ENCODE peak calls at places on chromosome 22, in nine cellular contexts. One of them, this sample, is unnamed.

GRCh38 chr22:38257170-38257569 is 15.6 kb downstream of the TMEM184B start:
- DNase-seq in ascending aorta: no peak
- DNase-seq in CD4-positive, CD25-positive, alpha-beta regulatory T cell: no peak
- DNase-seq in spleen: no peak
- DNase-seq in heart left ventricle: no peak
- DNase-seq in prostate gland: no peak
- DNase-seq in colonic mucosa: no peak
- DNase-seq in SJSA1: no peak
- DNase-seq in left lung: no peak
- DNase-seq in this sample: no peak

GRCh38 chr22:46169628-46170027 is 19.3 kb downstream of the PPARA start:
- DNase-seq in left lung: no peak
- DNase-seq in SJSA1: no peak
- DNase-seq in CD4-positive, CD25-positive, alpha-beta regulatory T cell: no peak
- DNase-seq in prostate gland: no peak
- DNase-seq in spleen: no peak
- DNase-seq in heart left ventricle: no peak
- DNase-seq in colonic mucosa: no peak
- DNase-seq in ascending aorta: no peak
- DNase-seq in this sample: no peak

GRCh38 chr22:37749223-37749622 is 52.4 kb downstream of the TRIOBP start:
- DNase-seq in prostate gland: peak; percentile 83
- DNase-seq in heart left ventricle: no peak
- DNase-seq in colonic mucosa: no peak
- DNase-seq in left lung: peak; percentile 79
- DNase-seq in spleen: no peak
- DNase-seq in SJSA1: no peak
- DNase-seq in ascending aorta: no peak
- DNase-seq in CD4-positive, CD25-positive, alpha-beta regulatory T cell: no peak
- DNase-seq in this sample: peak; percentile 91

GRCh38 chr22:36425977-36426523 is 38.3 kb upstream of the MYH9 start:
- DNase-seq in prostate gland: no peak
- DNase-seq in left lung: peak; percentile 63
- DNase-seq in CD4-positive, CD25-positive, alpha-beta regulatory T cell: no peak
- DNase-seq in SJSA1: no peak
- DNase-seq in ascending aorta: no peak
- DNase-seq in colonic mucosa: peak; percentile 44
- DNase-seq in heart left ventricle: peak; percentile 80
- DNase-seq in spleen: peak; percentile 85
- DNase-seq in this sample: no peak

GRCh38 chr22:35915477-35916013 is 113.1 kb downstream of the RBFOX2 start:
- DNase-seq in SJSA1: peak; percentile 37
- DNase-seq in prostate gland: no peak
- DNase-seq in CD4-positive, CD25-positive, alpha-beta regulatory T cell: no peak
- DNase-seq in colonic mucosa: no peak
- DNase-seq in ascending aorta: no peak
- DNase-seq in heart left ventricle: no peak
- DNase-seq in left lung: no peak
- DNase-seq in spleen: no peak
- DNase-seq in this sample: no peak

GRCh38 chr22:38655532-38656255 is 498 bp downstream of the FAM227A start:
- DNase-seq in heart left ventricle: no peak
- DNase-seq in ascending aorta: no peak
- DNase-seq in colonic mucosa: no peak
- DNase-seq in spleen: no peak
- DNase-seq in CD4-positive, CD25-positive, alpha-beta regulatory T cell: no peak
- DNase-seq in SJSA1: no peak
- DNase-seq in left lung: no peak
- DNase-seq in prostate gland: no peak
- DNase-seq in this sample: no peak

GRCh38 chr22:36612458-36612857 is 83.5 kb upstream of the EIF3D start:
- DNase-seq in prostate gland: no peak
- DNase-seq in colonic mucosa: no peak
- DNase-seq in spleen: no peak
- DNase-seq in ascending aorta: no peak
- DNase-seq in heart left ventricle: no peak
- DNase-seq in CD4-positive, CD25-positive, alpha-beta regulatory T cell: no peak
- DNase-seq in SJSA1: no peak
- DNase-seq in left lung: no peak
- DNase-seq in this sample: no peak

GRCh38 chr22:34344702-34345101 is 424.4 kb upstream of the LARGE1 start:
- DNase-seq in CD4-positive, CD25-positive, alpha-beta regulatory T cell: no peak
- DNase-seq in spleen: no peak
- DNase-seq in colonic mucosa: no peak
- DNase-seq in prostate gland: no peak
- DNase-seq in ascending aorta: no peak
- DNase-seq in SJSA1: no peak
- DNase-seq in heart left ventricle: no peak
- DNase-seq in left lung: no peak
- DNase-seq in this sample: no peak

GRCh38 chr22:43819691-43820670 is 7.9 kb upstream of the EFCAB6 start:
- DNase-seq in prostate gland: no peak
- DNase-seq in ascending aorta: peak; percentile 50
- DNase-seq in CD4-positive, CD25-positive, alpha-beta regulatory T cell: no peak
- DNase-seq in left lung: no peak
- DNase-seq in SJSA1: no peak
- DNase-seq in colonic mucosa: no peak
- DNase-seq in heart left ventricle: peak; percentile 13
- DNase-seq in spleen: no peak
- DNase-seq in this sample: no peak

GRCh38 chr22:40176921-40177737 is 596 bp upstream of the TNRC6B start:
- DNase-seq in CD4-positive, CD25-positive, alpha-beta regulatory T cell: peak; percentile 65
- DNase-seq in SJSA1: peak; percentile 72
- DNase-seq in ascending aorta: peak; percentile 76
- DNase-seq in left lung: peak; percentile 47
- DNase-seq in colonic mucosa: peak; percentile 77
- DNase-seq in prostate gland: peak; percentile 69
- DNase-seq in heart left ventricle: no peak
- DNase-seq in spleen: peak; percentile 78
- DNase-seq in this sample: no peak

GRCh38 chr22:37121887-37122591 is 12.5 kb upstream of the TMPRSS6 start:
- DNase-seq in SJSA1: peak; percentile 52
- DNase-seq in spleen: peak; percentile 89
- DNase-seq in heart left ventricle: no peak
- DNase-seq in CD4-positive, CD25-positive, alpha-beta regulatory T cell: peak; percentile 88
- DNase-seq in prostate gland: peak; percentile 40
- DNase-seq in left lung: peak; percentile 62
- DNase-seq in colonic mucosa: peak; percentile 41
- DNase-seq in ascending aorta: peak; percentile 75
- DNase-seq in this sample: no peak

GRCh38 chr22:43171607-43172006 is 15.3 kb downstream of the TTLL12 start:
- DNase-seq in left lung: no peak
- DNase-seq in CD4-positive, CD25-positive, alpha-beta regulatory T cell: no peak
- DNase-seq in colonic mucosa: peak; percentile 94
- DNase-seq in heart left ventricle: no peak
- DNase-seq in ascending aorta: no peak
- DNase-seq in spleen: peak; percentile 42
- DNase-seq in SJSA1: no peak
- DNase-seq in prostate gland: no peak
- DNase-seq in this sample: no peak

GRCh38 chr22:37567991-37568390 is 7.7 kb downstream of the CDC42EP1 start:
- DNase-seq in heart left ventricle: no peak
- DNase-seq in SJSA1: no peak
- DNase-seq in prostate gland: no peak
- DNase-seq in CD4-positive, CD25-positive, alpha-beta regulatory T cell: no peak
- DNase-seq in ascending aorta: no peak
- DNase-seq in spleen: no peak
- DNase-seq in left lung: no peak
- DNase-seq in colonic mucosa: no peak
- DNase-seq in this sample: no peak

GRCh38 chr22:38469306-38469781 is 1.4 kb downstream of the KDELR3 start:
- DNase-seq in prostate gland: no peak
- DNase-seq in left lung: no peak
- DNase-seq in colonic mucosa: no peak
- DNase-seq in ascending aorta: no peak
- DNase-seq in spleen: peak; percentile 39
- DNase-seq in SJSA1: no peak
- DNase-seq in CD4-positive, CD25-positive, alpha-beta regulatory T cell: no peak
- DNase-seq in heart left ventricle: no peak
- DNase-seq in this sample: no peak

GRCh38 chr22:47457509-47458300 is 695.3 kb downstream of the TBC1D22A start:
- DNase-seq in ascending aorta: no peak
- DNase-seq in left lung: no peak
- DNase-seq in SJSA1: no peak
- DNase-seq in CD4-positive, CD25-positive, alpha-beta regulatory T cell: no peak
- DNase-seq in heart left ventricle: no peak
- DNase-seq in colonic mucosa: peak; percentile 2
- DNase-seq in prostate gland: no peak
- DNase-seq in spleen: no peak
- DNase-seq in this sample: peak; percentile 9
- H3K9me3 ChIP-seq in ascending aorta: no peaks in the 10 kb centered on the region
- H3K9me3 ChIP-seq in left lung: peaks cover 20% of the 10 kb centered on the region
- H3K9me3 ChIP-seq in SJSA1: no peaks in the 10 kb centered on the region
- H3K9me3 ChIP-seq in CD4-positive, CD25-positive, alpha-beta regulatory T cell: no peaks in the 10 kb centered on the region
- H3K9me3 ChIP-seq in heart left ventricle: no peaks in the 10 kb centered on the region
- H3K9me3 ChIP-seq in colonic mucosa: no peaks in the 10 kb centered on the region
- H3K9me3 ChIP-seq in prostate gland: no peaks in the 10 kb centered on the region
- H3K9me3 ChIP-seq in spleen: peaks cover 25% of the 10 kb centered on the region
- H3K9me3 ChIP-seq in this sample: peaks cover 8% of the 10 kb centered on the region

GRCh38 chr22:23223566-23224317 is 43.4 kb downstream of the BCR start:
- DNase-seq in spleen: peak; percentile 85
- DNase-seq in CD4-positive, CD25-positive, alpha-beta regulatory T cell: no peak
- DNase-seq in colonic mucosa: peak; percentile 48
- DNase-seq in SJSA1: no peak
- DNase-seq in ascending aorta: no peak
- DNase-seq in left lung: no peak
- DNase-seq in heart left ventricle: no peak
- DNase-seq in prostate gland: no peak
- DNase-seq in this sample: no peak

GRCh38 chr22:23222875-23223565 is 42.7 kb downstream of the BCR start:
- DNase-seq in spleen: no peak
- DNase-seq in ascending aorta: no peak
- DNase-seq in colonic mucosa: no peak
- DNase-seq in left lung: no peak
- DNase-seq in CD4-positive, CD25-positive, alpha-beta regulatory T cell: no peak
- DNase-seq in SJSA1: no peak
- DNase-seq in prostate gland: no peak
- DNase-seq in heart left ventricle: no peak
- DNase-seq in this sample: no peak

GRCh38 chr22:23220485-23221350 is 40.4 kb downstream of the BCR start:
- DNase-seq in spleen: peak; percentile 87
- DNase-seq in prostate gland: no peak
- DNase-seq in left lung: no peak
- DNase-seq in colonic mucosa: peak; percentile 64
- DNase-seq in SJSA1: no peak
- DNase-seq in CD4-positive, CD25-positive, alpha-beta regulatory T cell: no peak
- DNase-seq in ascending aorta: peak; percentile 78
- DNase-seq in heart left ventricle: no peak
- DNase-seq in this sample: no peak

GRCh38 chr22:23221351-23221804 is 41.1 kb downstream of the BCR start:
- DNase-seq in ascending aorta: no peak
- DNase-seq in heart left ventricle: no peak
- DNase-seq in CD4-positive, CD25-positive, alpha-beta regulatory T cell: no peak
- DNase-seq in colonic mucosa: no peak
- DNase-seq in SJSA1: no peak
- DNase-seq in spleen: peak; percentile 24
- DNase-seq in left lung: no peak
- DNase-seq in prostate gland: no peak
- DNase-seq in this sample: no peak

GRCh38 chr22:23222033-23222840 is 41.9 kb downstream of the BCR start:
- DNase-seq in ascending aorta: no peak
- DNase-seq in heart left ventricle: no peak
- DNase-seq in prostate gland: no peak
- DNase-seq in left lung: no peak
- DNase-seq in spleen: peak; percentile 52
- DNase-seq in colonic mucosa: no peak
- DNase-seq in SJSA1: no peak
- DNase-seq in CD4-positive, CD25-positive, alpha-beta regulatory T cell: no peak
- DNase-seq in this sample: no peak
- H3K4me1 ChIP-seq in ascending aorta: peaks cover 84% of the 10 kb centered on the region
- H3K4me1 ChIP-seq in heart left ventricle: peaks cover 93% of the 10 kb centered on the region
- H3K4me1 ChIP-seq in prostate gland: peaks cover 7% of the 10 kb centered on the region
- H3K4me1 ChIP-seq in left lung: peaks cover 73% of the 10 kb centered on the region
- H3K4me1 ChIP-seq in spleen: peaks cover 54% of the 10 kb centered on the region
- H3K4me1 ChIP-seq in colonic mucosa: peaks cover 54% of the 10 kb centered on the region
- H3K4me1 ChIP-seq in SJSA1: peaks cover 67% of the 10 kb centered on the region
- H3K4me1 ChIP-seq in CD4-positive, CD25-positive, alpha-beta regulatory T cell: peaks cover 56% of the 10 kb centered on the region
- H3K4me1 ChIP-seq in this sample: peaks cover 10% of the 10 kb centered on the region

DNA sequence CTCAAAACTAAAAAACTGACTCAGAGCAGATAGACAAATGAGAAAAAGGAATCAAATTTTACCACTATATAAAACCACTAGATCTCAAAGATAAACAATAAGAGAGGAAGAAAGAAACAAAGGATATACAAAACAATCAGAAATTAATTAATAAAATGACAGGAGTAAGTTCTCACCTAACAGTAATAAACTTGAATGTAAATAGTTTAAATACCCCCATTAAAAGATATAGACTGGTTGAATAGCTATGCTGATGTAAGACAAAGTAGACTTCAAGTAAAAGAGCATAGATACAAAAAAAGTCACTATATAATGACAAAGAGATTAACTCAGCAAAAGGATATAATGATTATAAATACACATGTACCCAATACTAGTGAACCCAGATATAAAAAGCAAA is 72.3 kb upstream of the GNAZ start:
- DNase-seq in CD4-positive, CD25-positive, alpha-beta regulatory T cell: no peak
- DNase-seq in ascending aorta: no peak
- DNase-seq in SJSA1: no peak
- DNase-seq in prostate gland: no peak
- DNase-seq in left lung: no peak
- DNase-seq in spleen: no peak
- DNase-seq in heart left ventricle: no peak
- DNase-seq in colonic mucosa: no peak
- DNase-seq in this sample: no peak
- H3K9me3 ChIP-seq in CD4-positive, CD25-positive, alpha-beta regulatory T cell: peaks cover 21% of the 10 kb centered on the region
- H3K9me3 ChIP-seq in ascending aorta: peaks cover 13% of the 10 kb centered on the region
- H3K9me3 ChIP-seq in SJSA1: no peaks in the 10 kb centered on the region
- H3K9me3 ChIP-seq in prostate gland: no peaks in the 10 kb centered on the region
- H3K9me3 ChIP-seq in left lung: peaks cover 21% of the 10 kb centered on the region
- H3K9me3 ChIP-seq in spleen: peaks cover 36% of the 10 kb centered on the region
- H3K9me3 ChIP-seq in heart left ventricle: no peaks in the 10 kb centered on the region
- H3K9me3 ChIP-seq in colonic mucosa: peaks cover 7% of the 10 kb centered on the region
- H3K9me3 ChIP-seq in this sample: peaks cover 6% of the 10 kb centered on the region

GRCh38 chr22:28978158-28978557 is 83.5 kb downstream of the C22orf31 start:
- DNase-seq in CD4-positive, CD25-positive, alpha-beta regulatory T cell: no peak
- DNase-seq in spleen: no peak
- DNase-seq in SJSA1: peak; percentile 43
- DNase-seq in ascending aorta: peak; percentile 66
- DNase-seq in heart left ventricle: no peak
- DNase-seq in prostate gland: no peak
- DNase-seq in colonic mucosa: no peak
- DNase-seq in left lung: no peak
- DNase-seq in this sample: no peak

GRCh38 chr22:28977481-28977971 is 84.1 kb downstream of the C22orf31 start:
- DNase-seq in CD4-positive, CD25-positive, alpha-beta regulatory T cell: no peak
- DNase-seq in spleen: no peak
- DNase-seq in SJSA1: peak; percentile 62
- DNase-seq in left lung: no peak
- DNase-seq in ascending aorta: no peak
- DNase-seq in prostate gland: no peak
- DNase-seq in colonic mucosa: no peak
- DNase-seq in heart left ventricle: no peak
- DNase-seq in this sample: no peak

GRCh38 chr22:28977050-28977449 is 84.6 kb downstream of the C22orf31 start:
- DNase-seq in spleen: no peak
- DNase-seq in prostate gland: no peak
- DNase-seq in ascending aorta: no peak
- DNase-seq in CD4-positive, CD25-positive, alpha-beta regulatory T cell: no peak
- DNase-seq in SJSA1: peak; percentile 54
- DNase-seq in left lung: no peak
- DNase-seq in heart left ventricle: no peak
- DNase-seq in colonic mucosa: no peak
- DNase-seq in this sample: no peak

GRCh38 chr22:28980326-28980725 is 81.3 kb downstream of the C22orf31 start:
- DNase-seq in CD4-positive, CD25-positive, alpha-beta regulatory T cell: no peak
- DNase-seq in prostate gland: no peak
- DNase-seq in colonic mucosa: no peak
- DNase-seq in left lung: no peak
- DNase-seq in heart left ventricle: no peak
- DNase-seq in spleen: no peak
- DNase-seq in SJSA1: no peak
- DNase-seq in ascending aorta: no peak
- DNase-seq in this sample: no peak

GRCh38 chr22:28978863-28979799 is 82.5 kb downstream of the C22orf31 start:
- DNase-seq in ascending aorta: no peak
- DNase-seq in left lung: no peak
- DNase-seq in prostate gland: no peak
- DNase-seq in spleen: no peak
- DNase-seq in colonic mucosa: no peak
- DNase-seq in SJSA1: no peak
- DNase-seq in heart left ventricle: no peak
- DNase-seq in CD4-positive, CD25-positive, alpha-beta regulatory T cell: no peak
- DNase-seq in this sample: no peak
- H3K4me1 ChIP-seq in ascending aorta: peaks cover 23% of the 10 kb centered on the region
- H3K4me1 ChIP-seq in left lung: peaks cover 16% of the 10 kb centered on the region
- H3K4me1 ChIP-seq in prostate gland: peaks cover 6% of the 10 kb centered on the region
- H3K4me1 ChIP-seq in spleen: no peaks in the 10 kb centered on the region
- H3K4me1 ChIP-seq in colonic mucosa: no peaks in the 10 kb centered on the region
- H3K4me1 ChIP-seq in SJSA1: peaks cover 32% of the 10 kb centered on the region
- H3K4me1 ChIP-seq in heart left ventricle: peaks cover 24% of the 10 kb centered on the region
- H3K4me1 ChIP-seq in CD4-positive, CD25-positive, alpha-beta regulatory T cell: no peaks in the 10 kb centered on the region
- H3K4me1 ChIP-seq in this sample: no peaks in the 10 kb centered on the region